ENCODE peak calls at places on chromosome 2, in eight cellular contexts. H is brain microvascular endothelial cell, V is breast epithelium, B is body of pancreas, O is uterus, A is cardiac fibroblast, T is mammary epithelial cell, E is astrocyte of the cerebellum. M is an unnamed sample.
A peak's percentile ranks its signal among the peaks of the same experiment; 100 is the strongest.

GRCh38 chr2:9693138-9693520 is 62.3 kb upstream of the YWHAQ start:
- DNase-seq in H (peak; percentile 43), V (no peak), B (no peak), O (peak; percentile 62), A (peak; percentile 72), T (peak; percentile 47), E (no peak), M (peak; percentile 85)

GRCh38 chr2:33304032-33304864 is 172.2 kb upstream of the RASGRP3 start:
- DNase-seq in H (no peak), V (no peak), B (no peak), O (no peak), A (no peak), T (no peak), E (no peak), M (no peak)

GRCh38 chr2:226122067-226122466 is 677.6 kb downstream of the IRS1 start:
- DNase-seq in H (no peak), V (no peak), B (no peak), O (no peak), A (no peak), T (no peak), E (no peak), M (no peak)

GRCh38 chr2:224442092-224442999 is 40.4 kb upstream of the FAM124B start:
- DNase-seq in H (no peak), V (no peak), B (peak; percentile 25), O (no peak), A (peak; percentile 29), T (no peak), E (no peak), M (peak; percentile 16)

GRCh38 chr2:61647044-61647443 is 108.9 kb upstream of the XPO1 start:
- DNase-seq in H (peak; percentile 25), V (no peak), B (no peak), O (no peak), A (no peak), T (no peak), E (no peak), M (peak; percentile 79)

GRCh38 chr2:63819256-63819655 is 22.4 kb upstream of the UGP2 start:
- DNase-seq in H (no peak), V (no peak), B (no peak), O (no peak), A (no peak), T (no peak), E (no peak), M (no peak)

GRCh38 chr2:76579911-76580310 is 869.2 kb upstream of the GCFC2 start:
- DNase-seq in H (no peak), V (no peak), B (no peak), O (no peak), A (no peak), T (no peak), E (no peak), M (no peak)

GRCh38 chr2:152962446-152962845 is 244.0 kb downstream of the ARL6IP6 start:
- DNase-seq in H (no peak), V (no peak), B (no peak), O (no peak), A (no peak), T (peak; percentile 4), E (no peak), M (no peak)

GRCh38 chr2:18754286-18754685 is 164.9 kb upstream of the NT5C1B start:
- DNase-seq in H (no peak), V (no peak), B (no peak), O (no peak), A (no peak), T (no peak), E (no peak), M (no peak)

GRCh38 chr2:159728645-159729044 is 16.3 kb downstream of the MARCHF7 start:
- DNase-seq in H (no peak), V (no peak), B (no peak), O (no peak), A (no peak), T (no peak), E (no peak), M (no peak)

GRCh38 chr2:219454217-219454616 is 19.6 kb downstream of the SPEG start:
- DNase-seq in H (no peak), V (no peak), B (no peak), O (no peak), A (no peak), T (peak; percentile 78), E (no peak), M (no peak)

GRCh38 chr2:233464056-233464455 is 102.5 kb downstream of the USP40 start:
- DNase-seq in H (no peak), V (no peak), B (no peak), O (no peak), A (no peak), T (no peak), E (no peak), M (no peak)

GRCh38 chr2:111618953-111619902 is 264.8 kb downstream of the ANAPC1 start:
- DNase-seq in H (no peak), V (no peak), B (no peak), O (no peak), A (peak; percentile 52), T (no peak), E (no peak), M (peak; percentile 44)

GRCh38 chr2:48504647-48505327 is 25.2 kb upstream of the STON1 start:
- DNase-seq in H (peak; percentile 87), V (no peak), B (no peak), O (no peak), A (peak; percentile 80), T (no peak), E (no peak), M (peak; percentile 64)

GRCh38 chr2:166180951-166181812 is 53.4 kb upstream of the SCN1A start:
- DNase-seq in H (peak; percentile 66), V (peak; percentile 51), B (peak; percentile 75), O (no peak), A (peak; percentile 62), T (peak; percentile 43), E (peak; percentile 29), M (peak; percentile 53)

GRCh38 chr2:32715981-32716380 is 88.1 kb downstream of the TTC27 start:
- DNase-seq in H (no peak), V (no peak), B (no peak), O (no peak), A (no peak), T (peak; percentile 56), E (no peak), M (no peak)

GRCh38 chr2:9699139-9699823 is 68.5 kb upstream of the YWHAQ start:
- DNase-seq in H (peak; percentile 63), V (no peak), B (no peak), O (no peak), A (peak; percentile 66), T (peak; percentile 57), E (no peak), M (peak; percentile 87)

GRCh38 chr2:45778720-45779171 is 127.3 kb downstream of the PRKCE start:
- DNase-seq in H (peak; percentile 53), V (no peak), B (peak; percentile 83), O (peak; percentile 76), A (peak; percentile 81), T (peak; percentile 41), E (no peak), M (peak; percentile 78)

GRCh38 chr2:197838036-197838435 is 33.6 kb downstream of the PLCL1 start:
- DNase-seq in H (peak; percentile 43), V (no peak), B (no peak), O (no peak), A (peak; percentile 60), T (no peak), E (no peak), M (peak; percentile 58)

DNA sequence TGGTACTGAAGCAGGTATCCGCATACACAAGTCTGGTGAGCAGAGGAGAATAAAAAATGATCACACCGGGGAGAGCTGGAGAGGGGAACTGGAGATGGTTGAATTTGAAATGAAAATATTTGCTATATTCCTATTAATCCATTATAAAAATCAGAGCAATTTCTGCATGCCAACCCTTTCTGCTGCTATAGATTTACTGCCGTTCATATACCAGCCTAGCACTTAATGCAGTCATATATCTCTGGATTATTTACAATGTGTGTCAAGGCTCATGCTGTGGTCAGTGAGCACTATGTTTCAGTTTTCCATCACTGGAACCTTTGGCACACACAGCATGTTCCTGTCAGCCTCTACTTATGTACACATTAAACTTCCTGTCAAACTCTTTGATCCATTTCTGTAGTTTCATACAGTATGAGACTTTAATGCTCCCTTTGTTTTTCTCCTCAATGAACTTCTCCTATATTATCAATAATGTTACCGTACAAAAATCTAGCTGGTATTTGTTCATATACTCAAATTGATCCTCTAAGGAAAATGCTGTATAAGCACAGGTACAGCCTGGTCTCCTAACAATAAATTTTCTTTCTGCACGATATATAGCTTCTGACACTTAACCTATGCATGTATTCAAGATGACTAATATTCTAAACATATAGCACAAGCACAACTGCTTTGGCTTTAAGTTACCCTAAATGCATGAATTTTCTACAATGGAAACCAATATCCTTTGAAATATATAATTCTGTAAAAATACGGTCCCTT is 36.7 kb downstream of the FANCL start:
- DNase-seq in H (peak; percentile 16), V (no peak), B (no peak), O (no peak), A (peak; percentile 10), T (no peak), E (no peak), M (peak; percentile 5)
- H3K4me3 ChIP-seq in H (no peak overlapping the region), V (no peak overlapping the region), B (no peak overlapping the region), O (no peak overlapping the region), A (no peak overlapping the region), T (no peak overlapping the region), E (no peak overlapping the region), M (no peak overlapping the region)

GRCh38 chr2:105744909-105745853 is at the start of gene NCK2:
- DNase-seq in H (no peak), V (no peak), B (peak; percentile 24), O (no peak), A (peak; percentile 29), T (no peak), E (no peak), M (no peak)
- TF ChIP-seq CTCF in H (no peak), V (no peak), B (no peak), O (peak; percentile 22), A (no peak), T (no peak), E (no peak), M (no peak)

GRCh38 chr2:202599105-202599504 is 35.7 kb upstream of the FAM117B start:
- DNase-seq in H (no peak), V (no peak), B (no peak), O (no peak), A (no peak), T (no peak), E (no peak), M (no peak)
- H3K4me3 ChIP-seq in H (no peak overlapping the region), V (no peak overlapping the region), B (no peak overlapping the region), O (no peak overlapping the region), A (no peak overlapping the region), T (no peak overlapping the region), E (no peak overlapping the region), M (no peak overlapping the region)

DNA sequence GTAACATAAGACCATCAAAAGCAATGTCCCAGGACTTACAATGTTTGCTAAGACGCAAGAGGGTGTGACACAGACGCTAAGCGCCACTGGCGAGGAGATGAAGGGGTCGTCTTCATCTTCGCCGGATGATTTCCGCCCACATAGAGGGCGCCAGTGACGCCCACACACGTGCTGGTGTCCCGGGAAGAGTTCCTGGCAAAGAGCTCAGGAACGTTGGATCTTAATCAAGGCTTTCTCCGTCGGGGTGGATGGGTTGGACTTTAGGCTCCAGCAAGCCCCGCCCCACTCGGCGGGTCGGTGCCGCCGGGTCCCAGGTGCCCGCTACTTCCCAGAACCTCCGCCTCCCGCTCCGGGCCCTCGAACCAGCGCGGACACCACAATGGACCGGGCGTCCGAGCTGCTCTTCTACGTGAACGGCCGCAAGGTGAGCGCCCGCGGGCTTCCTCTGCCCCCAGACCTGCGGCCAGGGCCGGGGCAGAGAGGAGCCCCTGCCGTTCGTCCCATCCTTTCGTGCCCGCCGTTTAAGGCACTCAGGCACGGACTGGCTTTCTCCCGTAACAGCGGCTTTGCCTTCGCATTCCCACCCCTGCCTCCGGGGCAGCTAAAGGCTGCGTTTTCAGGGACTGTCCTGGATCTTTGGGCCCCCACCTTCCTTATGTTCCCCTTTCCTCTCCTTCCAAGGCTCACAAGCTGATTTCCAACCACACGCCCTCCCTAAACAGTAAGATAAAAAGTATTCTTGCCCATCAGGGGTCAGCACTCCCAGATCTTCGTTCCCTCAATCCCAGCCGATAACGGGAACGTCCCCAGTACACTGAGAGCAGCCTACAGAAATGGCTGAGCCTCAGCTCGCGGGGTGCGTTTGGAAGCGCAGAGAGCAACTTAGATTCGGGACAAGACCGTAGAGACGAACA is at the start of gene AOX1:
- DNase-seq in H (peak; percentile 18), V (no peak), B (peak; percentile 74), O (peak; percentile 71), A (peak; percentile 78), T (peak; percentile 30), E (no peak), M (peak; percentile 78)
- TF ChIP-seq CTCF in H (peak; percentile 24), V (no peak), B (no peak), O (no peak), A (no peak), T (no peak), E (peak; percentile 36), M (peak; percentile 1)